ENCODE peak calls at places on chromosomes 7 and 10, in seven cellular contexts. One of them, this sample, is unnamed.

GRCh38 chr10:13100349-13101294 is 659 bp downstream of the OPTN start:
- DNase-seq in astrocyte: peak
- DNase-seq in fibroblast of the aortic adventitia: peak
- DNase-seq in foreskin fibroblast: no peak
- DNase-seq in fibroblast of mammary gland: peak
- DNase-seq in Peyer's patch: peak
- DNase-seq in chondrocyte: no peak
- DNase-seq in this sample: peak

GRCh38 chr7:30596043-30596641 is 1.5 kb downstream of the GARS1 start:
- DNase-seq in fibroblast of mammary gland: peak
- DNase-seq in fibroblast of the aortic adventitia: peak
- DNase-seq in Peyer's patch: no peak
- DNase-seq in chondrocyte: no peak
- DNase-seq in astrocyte: no peak
- DNase-seq in foreskin fibroblast: no peak
- DNase-seq in this sample: peak

GRCh38 chr7:128904381-128905197 is 5.9 kb downstream of the KCP start:
- DNase-seq in chondrocyte: no peak
- DNase-seq in foreskin fibroblast: peak
- DNase-seq in fibroblast of the aortic adventitia: peak
- DNase-seq in fibroblast of mammary gland: peak
- DNase-seq in Peyer's patch: no peak
- DNase-seq in astrocyte: peak
- DNase-seq in this sample: peak

GRCh38 chr10:11528286-11528685 is 83.2 kb downstream of the USP6NL start:
- DNase-seq in fibroblast of the aortic adventitia: no peak
- DNase-seq in Peyer's patch: no peak
- DNase-seq in astrocyte: no peak
- DNase-seq in fibroblast of mammary gland: no peak
- DNase-seq in chondrocyte: no peak
- DNase-seq in foreskin fibroblast: no peak
- DNase-seq in this sample: no peak

GRCh38 chr10:42975005-42975493 is 101.8 kb upstream of the RET start:
- DNase-seq in fibroblast of the aortic adventitia: no peak
- DNase-seq in foreskin fibroblast: no peak
- DNase-seq in fibroblast of mammary gland: no peak
- DNase-seq in chondrocyte: no peak
- DNase-seq in astrocyte: no peak
- DNase-seq in Peyer's patch: no peak
- DNase-seq in this sample: no peak

GRCh38 chr10:129784286-129784685 is 179.8 kb downstream of the EBF3 start:
- DNase-seq in fibroblast of the aortic adventitia: no peak
- DNase-seq in astrocyte: no peak
- DNase-seq in fibroblast of mammary gland: no peak
- DNase-seq in foreskin fibroblast: no peak
- DNase-seq in chondrocyte: no peak
- DNase-seq in Peyer's patch: no peak
- DNase-seq in this sample: no peak

GRCh38 chr7:135712182-135712782 is 15.7 kb downstream of the SLC13A4 start:
- DNase-seq in fibroblast of mammary gland: no peak
- DNase-seq in chondrocyte: no peak
- DNase-seq in fibroblast of the aortic adventitia: no peak
- DNase-seq in astrocyte: no peak
- DNase-seq in foreskin fibroblast: no peak
- DNase-seq in Peyer's patch: no peak
- DNase-seq in this sample: no peak

GRCh38 chr7:130149575-130150139 is 55.5 kb downstream of the TMEM209 start:
- DNase-seq in Peyer's patch: peak
- DNase-seq in foreskin fibroblast: no peak
- DNase-seq in astrocyte: no peak
- DNase-seq in fibroblast of mammary gland: no peak
- DNase-seq in fibroblast of the aortic adventitia: no peak
- DNase-seq in chondrocyte: no peak
- DNase-seq in this sample: no peak

GRCh38 chr7:133735222-133735621 is 391.9 kb upstream of the LRGUK start:
- DNase-seq in foreskin fibroblast: peak
- DNase-seq in astrocyte: peak
- DNase-seq in Peyer's patch: no peak
- DNase-seq in fibroblast of mammary gland: peak
- DNase-seq in fibroblast of the aortic adventitia: peak
- DNase-seq in chondrocyte: no peak
- DNase-seq in this sample: no peak

GRCh38 chr10:122286872-122287271 is 15.8 kb downstream of the BTBD16 start:
- DNase-seq in fibroblast of mammary gland: peak
- DNase-seq in Peyer's patch: no peak
- DNase-seq in fibroblast of the aortic adventitia: peak
- DNase-seq in astrocyte: peak
- DNase-seq in foreskin fibroblast: peak
- DNase-seq in chondrocyte: no peak
- DNase-seq in this sample: peak

GRCh38 chr10:88974446-88975376 is 15.9 kb upstream of the FAS start:
- DNase-seq in fibroblast of the aortic adventitia: peak
- DNase-seq in chondrocyte: no peak
- DNase-seq in astrocyte: no peak
- DNase-seq in fibroblast of mammary gland: peak
- DNase-seq in foreskin fibroblast: no peak
- DNase-seq in Peyer's patch: no peak
- DNase-seq in this sample: peak

GRCh38 chr7:83547526-83547925 is 101.4 kb downstream of the SEMA3E start:
- DNase-seq in foreskin fibroblast: peak
- DNase-seq in chondrocyte: no peak
- DNase-seq in astrocyte: peak
- DNase-seq in fibroblast of mammary gland: peak
- DNase-seq in fibroblast of the aortic adventitia: peak
- DNase-seq in Peyer's patch: no peak
- DNase-seq in this sample: peak

GRCh38 chr10:74199315-74199714 is 48.3 kb downstream of the ADK start:
- DNase-seq in Peyer's patch: no peak
- DNase-seq in foreskin fibroblast: no peak
- DNase-seq in chondrocyte: no peak
- DNase-seq in astrocyte: no peak
- DNase-seq in fibroblast of mammary gland: no peak
- DNase-seq in fibroblast of the aortic adventitia: no peak
- DNase-seq in this sample: no peak

GRCh38 chr10:85008493-85009181 is 680.2 kb downstream of the CCSER2 start:
- DNase-seq in fibroblast of mammary gland: no peak
- DNase-seq in Peyer's patch: no peak
- DNase-seq in chondrocyte: no peak
- DNase-seq in astrocyte: no peak
- DNase-seq in foreskin fibroblast: no peak
- DNase-seq in fibroblast of the aortic adventitia: no peak
- DNase-seq in this sample: no peak

GRCh38 chr10:69051710-69052487 is 36.0 kb upstream of the SRGN start:
- DNase-seq in astrocyte: no peak
- DNase-seq in fibroblast of mammary gland: no peak
- DNase-seq in fibroblast of the aortic adventitia: no peak
- DNase-seq in Peyer's patch: no peak
- DNase-seq in chondrocyte: no peak
- DNase-seq in foreskin fibroblast: no peak
- DNase-seq in this sample: no peak

GRCh38 chr10:44759122-44759521 is 152.0 kb upstream of the TMEM72 start:
- DNase-seq in fibroblast of mammary gland: no peak
- DNase-seq in chondrocyte: no peak
- DNase-seq in astrocyte: no peak
- DNase-seq in fibroblast of the aortic adventitia: no peak
- DNase-seq in foreskin fibroblast: no peak
- DNase-seq in Peyer's patch: no peak
- DNase-seq in this sample: no peak

GRCh38 chr7:28615091-28615490 is 202.8 kb downstream of the CREB5 start:
- DNase-seq in fibroblast of mammary gland: peak
- DNase-seq in Peyer's patch: no peak
- DNase-seq in fibroblast of the aortic adventitia: peak
- DNase-seq in astrocyte: no peak
- DNase-seq in chondrocyte: no peak
- DNase-seq in foreskin fibroblast: no peak
- DNase-seq in this sample: no peak

GRCh38 chr7:25360471-25360870 is 132.2 kb upstream of the NPVF start:
- DNase-seq in fibroblast of mammary gland: no peak
- DNase-seq in foreskin fibroblast: no peak
- DNase-seq in fibroblast of the aortic adventitia: no peak
- DNase-seq in chondrocyte: no peak
- DNase-seq in Peyer's patch: no peak
- DNase-seq in astrocyte: no peak
- DNase-seq in this sample: no peak

GRCh38 chr7:124440081-124440480 is 325.5 kb downstream of the GPR37 start:
- DNase-seq in astrocyte: no peak
- DNase-seq in fibroblast of the aortic adventitia: no peak
- DNase-seq in foreskin fibroblast: peak
- DNase-seq in chondrocyte: no peak
- DNase-seq in Peyer's patch: no peak
- DNase-seq in fibroblast of mammary gland: no peak
- DNase-seq in this sample: no peak

GRCh38 chr10:92242910-92243671 is 47.8 kb downstream of the CPEB3 start:
- DNase-seq in chondrocyte: no peak
- DNase-seq in Peyer's patch: peak
- DNase-seq in fibroblast of the aortic adventitia: peak
- DNase-seq in astrocyte: peak
- DNase-seq in foreskin fibroblast: no peak
- DNase-seq in fibroblast of mammary gland: peak
- DNase-seq in this sample: peak

GRCh38 chr10:75926763-75927162 is 495.3 kb downstream of the LRMDA start:
- DNase-seq in astrocyte: no peak
- DNase-seq in foreskin fibroblast: peak
- DNase-seq in chondrocyte: no peak
- DNase-seq in fibroblast of mammary gland: no peak
- DNase-seq in Peyer's patch: no peak
- DNase-seq in fibroblast of the aortic adventitia: no peak
- DNase-seq in this sample: peak

GRCh38 chr10:78407009-78407711 is 373.5 kb downstream of the RPS24 start:
- DNase-seq in fibroblast of the aortic adventitia: peak
- DNase-seq in astrocyte: peak
- DNase-seq in chondrocyte: no peak
- DNase-seq in foreskin fibroblast: peak
- DNase-seq in Peyer's patch: peak
- DNase-seq in fibroblast of mammary gland: peak
- DNase-seq in this sample: peak

GRCh38 chr10:101653536-101653935 is 41.4 kb downstream of the FBXW4 start:
- DNase-seq in chondrocyte: no peak
- DNase-seq in fibroblast of the aortic adventitia: no peak
- DNase-seq in foreskin fibroblast: no peak
- DNase-seq in astrocyte: no peak
- DNase-seq in fibroblast of mammary gland: no peak
- DNase-seq in Peyer's patch: no peak
- DNase-seq in this sample: no peak

GRCh38 chr10:2048337-2048973 is 311.1 kb upstream of the ADARB2 start:
- DNase-seq in Peyer's patch: no peak
- DNase-seq in astrocyte: no peak
- DNase-seq in fibroblast of the aortic adventitia: no peak
- DNase-seq in foreskin fibroblast: no peak
- DNase-seq in fibroblast of mammary gland: no peak
- DNase-seq in chondrocyte: no peak
- DNase-seq in this sample: no peak

GRCh38 chr10:109931153-109931552 is 7.8 kb upstream of the XPNPEP1 start:
- DNase-seq in astrocyte: no peak
- DNase-seq in fibroblast of mammary gland: peak
- DNase-seq in fibroblast of the aortic adventitia: peak
- DNase-seq in chondrocyte: no peak
- DNase-seq in foreskin fibroblast: peak
- DNase-seq in Peyer's patch: no peak
- DNase-seq in this sample: peak

GRCh38 chr10:3427316-3427715 is 254.7 kb upstream of the PITRM1 start:
- DNase-seq in chondrocyte: no peak
- DNase-seq in fibroblast of mammary gland: peak
- DNase-seq in astrocyte: peak
- DNase-seq in Peyer's patch: no peak
- DNase-seq in foreskin fibroblast: no peak
- DNase-seq in fibroblast of the aortic adventitia: no peak
- DNase-seq in this sample: no peak

GRCh38 chr10:132252412-132252811 is 55.3 kb downstream of the STK32C start:
- DNase-seq in Peyer's patch: no peak
- DNase-seq in fibroblast of mammary gland: no peak
- DNase-seq in foreskin fibroblast: no peak
- DNase-seq in chondrocyte: no peak
- DNase-seq in astrocyte: no peak
- DNase-seq in fibroblast of the aortic adventitia: no peak
- DNase-seq in this sample: no peak
- TF ChIP-seq CTCF in Peyer's patch: no peak
- TF ChIP-seq CTCF in fibroblast of mammary gland: no peak
- TF ChIP-seq CTCF in foreskin fibroblast: no peak
- TF ChIP-seq CTCF in chondrocyte: peak
- TF ChIP-seq CTCF in astrocyte: no peak
- TF ChIP-seq CTCF in fibroblast of the aortic adventitia: no peak
- TF ChIP-seq CTCF in this sample: no peak

GRCh38 chr7:142228681-142229080 is 29.2 kb downstream of the PRSS58 start:
- DNase-seq in foreskin fibroblast: no peak
- DNase-seq in Peyer's patch: no peak
- DNase-seq in fibroblast of the aortic adventitia: no peak
- DNase-seq in astrocyte: no peak
- DNase-seq in chondrocyte: no peak
- DNase-seq in fibroblast of mammary gland: no peak
- DNase-seq in this sample: no peak

DNA sequence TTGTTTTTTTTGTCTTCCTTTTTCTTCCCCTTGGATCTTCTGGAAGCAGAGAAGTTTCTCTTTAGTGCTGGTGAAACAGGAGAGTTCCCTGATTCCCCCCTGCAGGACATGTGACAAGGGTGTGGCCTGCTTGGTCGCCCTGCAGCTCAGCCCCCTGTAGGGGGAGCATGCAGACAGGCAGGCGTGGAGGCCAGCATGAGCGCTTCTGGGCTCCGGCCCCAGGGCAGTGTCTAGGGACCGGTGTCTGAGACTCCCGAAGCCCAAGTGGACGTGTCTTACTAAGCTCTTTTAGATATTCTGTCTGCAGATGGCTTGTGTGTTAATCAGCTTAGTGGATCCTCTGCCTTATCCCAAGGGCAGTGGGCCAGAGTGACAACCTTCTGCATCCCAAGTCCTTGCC is 26.1 kb downstream of the PRSS58 start:
- DNase-seq in fibroblast of mammary gland: peak
- DNase-seq in chondrocyte: no peak
- DNase-seq in foreskin fibroblast: no peak
- DNase-seq in fibroblast of the aortic adventitia: no peak
- DNase-seq in astrocyte: no peak
- DNase-seq in Peyer's patch: no peak
- DNase-seq in this sample: peak
- TF ChIP-seq CTCF in fibroblast of mammary gland: peak
- TF ChIP-seq CTCF in chondrocyte: no peak
- TF ChIP-seq CTCF in foreskin fibroblast: no peak
- TF ChIP-seq CTCF in fibroblast of the aortic adventitia: no peak
- TF ChIP-seq CTCF in astrocyte: no peak
- TF ChIP-seq CTCF in Peyer's patch: no peak
- TF ChIP-seq CTCF in this sample: no peak

DNA sequence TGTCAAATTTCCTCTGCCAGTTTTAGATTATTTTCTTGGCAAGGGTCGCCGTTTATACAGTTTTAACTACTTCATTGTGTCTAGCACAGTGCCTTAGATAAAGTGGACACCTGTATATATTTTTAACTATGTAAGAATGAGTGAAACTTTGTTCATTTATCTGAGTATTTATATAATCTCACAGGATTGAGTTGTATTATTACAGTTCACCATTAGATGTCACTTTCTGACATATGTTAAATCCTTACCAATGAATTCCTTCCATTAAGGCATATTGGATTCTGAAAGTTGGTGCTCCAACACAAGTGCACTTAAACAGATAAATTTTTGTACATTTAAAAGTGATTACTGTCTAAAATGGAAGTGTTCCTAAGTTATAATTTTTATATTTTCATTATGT is 43.0 kb downstream of the ZMYND11 start:
- DNase-seq in chondrocyte: no peak
- DNase-seq in foreskin fibroblast: peak
- DNase-seq in astrocyte: peak
- DNase-seq in fibroblast of mammary gland: peak
- DNase-seq in fibroblast of the aortic adventitia: peak
- DNase-seq in Peyer's patch: no peak
- DNase-seq in this sample: peak
- TF ChIP-seq CTCF in chondrocyte: peak
- TF ChIP-seq CTCF in foreskin fibroblast: no peak
- TF ChIP-seq CTCF in astrocyte: peak
- TF ChIP-seq CTCF in fibroblast of mammary gland: peak
- TF ChIP-seq CTCF in fibroblast of the aortic adventitia: peak
- TF ChIP-seq CTCF in Peyer's patch: no peak
- TF ChIP-seq CTCF in this sample: peak

GRCh38 chr7:37853468-37853867 is 5.1 kb downstream of the NME8 start:
- DNase-seq in fibroblast of mammary gland: no peak
- DNase-seq in chondrocyte: no peak
- DNase-seq in foreskin fibroblast: no peak
- DNase-seq in fibroblast of the aortic adventitia: no peak
- DNase-seq in astrocyte: no peak
- DNase-seq in Peyer's patch: no peak
- DNase-seq in this sample: peak
- TF ChIP-seq CTCF in fibroblast of mammary gland: peak
- TF ChIP-seq CTCF in chondrocyte: peak
- TF ChIP-seq CTCF in foreskin fibroblast: no peak
- TF ChIP-seq CTCF in fibroblast of the aortic adventitia: peak
- TF ChIP-seq CTCF in astrocyte: peak
- TF ChIP-seq CTCF in Peyer's patch: no peak
- TF ChIP-seq CTCF in this sample: peak

This sample was measured in MCF 10A.